ENCODE peak calls at places on chromosomes 1 and 21, in six cellular contexts. V is thoracic aorta, P is Peyer's patch, O is OCI-LY7, A is SK-N-SH, F is testis. Z is an unnamed sample. For H3K9me3, the result is how much of the 10 kb centered on the place peaks cover.

GRCh38 chr1:225201447-225201846 is 226.4 kb downstream of the LBR start:
- DNase-seq in A (no peak), P (no peak), O (no peak), V (no peak), F (no peak), Z (no peak)

GRCh38 chr21:37764696-37765095 is 151.6 kb downstream of the KCNJ6 start:
- DNase-seq in A (no peak), O (no peak), V (no peak), P (no peak), F (no peak), Z (no peak)

GRCh38 chr1:75470448-75470847 is 140.5 kb downstream of the SLC44A5 start:
- DNase-seq in F (no peak), O (no peak), V (no peak), A (no peak), P (no peak), Z (no peak)

GRCh38 chr1:180926164-180926981 is 13.7 kb downstream of the KIAA1614 start:
- DNase-seq in V (no peak), O (peak), F (peak), P (no peak), A (peak), Z (no peak)

GRCh38 chr1:17348593-17349234 is 23.3 kb upstream of the PADI6 start:
- DNase-seq in P (no peak), A (no peak), V (no peak), O (peak), F (no peak), Z (no peak)

GRCh38 chr1:100448371-100448770 is 89.6 kb upstream of the GPR88 start:
- DNase-seq in P (no peak), V (no peak), A (no peak), F (no peak), O (no peak), Z (no peak)

GRCh38 chr1:229557214-229557850 is 1.2 kb downstream of the ABCB10 start:
- DNase-seq in A (no peak), V (no peak), P (no peak), F (no peak), O (peak), Z (no peak)

GRCh38 chr1:228921473-228921872 is 186.2 kb downstream of the RHOU start:
- DNase-seq in F (no peak), V (no peak), P (no peak), A (no peak), O (no peak), Z (no peak)

GRCh38 chr1:119896303-119896702 is at the start of gene ADAM30:
- DNase-seq in V (no peak), P (no peak), O (no peak), A (no peak), F (no peak), Z (no peak)

GRCh38 chr1:3668585-3669300 is 16.4 kb downstream of the TP73 start:
- DNase-seq in V (no peak), F (peak), A (no peak), P (peak), O (no peak), Z (no peak)

GRCh38 chr1:24564695-24565094 is 8.8 kb downstream of the NCMAP start:
- DNase-seq in P (no peak), V (no peak), O (no peak), F (no peak), A (no peak), Z (no peak)

GRCh38 chr21:37153193-37153934 is 80.3 kb downstream of the TTC3 start:
- DNase-seq in P (no peak), O (no peak), V (no peak), F (no peak), A (no peak), Z (no peak)

GRCh38 chr21:44984792-44985440 is 45.1 kb downstream of the SLX9 start:
- DNase-seq in A (peak), O (no peak), P (no peak), V (no peak), F (no peak), Z (no peak)

GRCh38 chr1:58790313-58790712 is 6.5 kb upstream of the JUN start:
- DNase-seq in V (no peak), A (no peak), F (no peak), P (no peak), O (no peak), Z (no peak)

GRCh38 chr1:22150923-22151322 is 8.0 kb upstream of the WNT4 start:
- DNase-seq in A (no peak), F (no peak), V (no peak), O (no peak), P (no peak), Z (no peak)

GRCh38 chr1:15958111-15958510 is 17.8 kb downstream of the ZBTB17 start:
- DNase-seq in A (no peak), V (no peak), P (no peak), O (no peak), F (no peak), Z (no peak)

GRCh38 chr1:203548917-203549708 is 55.2 kb downstream of the OPTC start:
- DNase-seq in P (no peak), O (no peak), V (no peak), A (no peak), F (no peak), Z (no peak)

GRCh38 chr1:223253916-223254315 is 110.1 kb downstream of the SUSD4 start:
- DNase-seq in F (no peak), A (no peak), V (no peak), P (no peak), O (no peak), Z (no peak)
- H3K27ac ChIP-seq in F (no peak), A (no peak), V (no peak), P (no peak), O (no peak), Z (no peak)

GRCh38 chr1:212700597-212700891 is 904 bp upstream of the BATF3 start:
- DNase-seq in F (no peak), V (no peak), A (peak), P (no peak), O (no peak), Z (no peak)

GRCh38 chr1:212699839-212700596 is at the start of gene BATF3:
- DNase-seq in V (peak), F (peak), A (peak), O (peak), P (peak), Z (peak)

GRCh38 chr1:212702672-212703071 is 3.0 kb upstream of the BATF3 start:
- DNase-seq in A (no peak), V (no peak), P (no peak), F (no peak), O (no peak), Z (no peak)

GRCh38 chr1:212701910-212702309 is 2.3 kb upstream of the BATF3 start:
- DNase-seq in O (no peak), A (no peak), V (no peak), P (no peak), F (no peak), Z (no peak)

GRCh38 chr1:212700892-212701819 is 1.5 kb upstream of the BATF3 start:
- DNase-seq in P (no peak), V (no peak), O (peak), A (peak), F (peak), Z (no peak)
- TF ChIP-seq CTCF in P (no peak), V (no peak), O (no peak), A (peak), F (no peak), Z (no peak)

GRCh38 chr1:91020486-91020885 is 1.3 kb downstream of the ZNF644 start:
- DNase-seq in O (no peak), V (no peak), F (no peak), P (no peak), A (no peak), Z (no peak)
- H3K9me3 ChIP-seq in O (under half), V (under half), F (under half), P (under half), A (under half), Z (under half)

GRCh38 chr1:118101989-118102388 is 83.0 kb downstream of the SPAG17 start:
- DNase-seq in P (no peak), O (no peak), F (no peak), A (no peak), V (no peak), Z (no peak)
- H3K27ac ChIP-seq in P (no peak), O (no peak), F (no peak), A (no peak), V (no peak), Z (no peak)